ENCODE peak calls at places on chromosomes 2 and 18, in five cellular contexts. One of them, this sample, is unnamed.

GRCh38 chr2:228658998-228659397 is 477.5 kb upstream of the SPHKAP start:
- DNase-seq in A549: no peak
- DNase-seq in K562: no peak
- DNase-seq in HepG2: no peak
- DNase-seq in H1: no peak
- DNase-seq in this sample: peak

GRCh38 chr2:152409691-152410597 is 75.0 kb downstream of the FMNL2 start:
- DNase-seq in A549: no peak
- DNase-seq in H1: no peak
- DNase-seq in HepG2: peak
- DNase-seq in K562: no peak
- DNase-seq in this sample: peak

GRCh38 chr2:67268806-67269205 is 128.3 kb upstream of the ETAA1 start:
- DNase-seq in K562: peak
- DNase-seq in H1: no peak
- DNase-seq in A549: peak
- DNase-seq in HepG2: no peak
- DNase-seq in this sample: peak

GRCh38 chr18:25058520-25058919 is 293.4 kb downstream of the ZNF521 start:
- DNase-seq in HepG2: no peak
- DNase-seq in A549: no peak
- DNase-seq in K562: peak
- DNase-seq in H1: no peak
- DNase-seq in this sample: no peak

GRCh38 chr2:150303281-150303680 is 184.2 kb downstream of the RND3 start:
- DNase-seq in K562: no peak
- DNase-seq in HepG2: no peak
- DNase-seq in A549: peak
- DNase-seq in H1: no peak
- DNase-seq in this sample: no peak

GRCh38 chr2:27587025-27587424 is 4.2 kb downstream of the ZNF512 start:
- DNase-seq in HepG2: no peak
- DNase-seq in H1: no peak
- DNase-seq in A549: no peak
- DNase-seq in K562: no peak
- DNase-seq in this sample: no peak

GRCh38 chr2:109396338-109397180 is 217.2 kb downstream of the SEPTIN10 start:
- DNase-seq in A549: no peak
- DNase-seq in H1: no peak
- DNase-seq in HepG2: no peak
- DNase-seq in K562: no peak
- DNase-seq in this sample: no peak

GRCh38 chr2:36530983-36531354 is 67.0 kb downstream of the FEZ2 start:
- DNase-seq in K562: no peak
- DNase-seq in A549: no peak
- DNase-seq in H1: no peak
- DNase-seq in HepG2: no peak
- DNase-seq in this sample: peak

GRCh38 chr2:190722061-190722759 is 73.3 kb downstream of the NAB1 start:
- DNase-seq in H1: no peak
- DNase-seq in A549: no peak
- DNase-seq in HepG2: no peak
- DNase-seq in K562: no peak
- DNase-seq in this sample: no peak

GRCh38 chr18:58257461-58257860 is 213.4 kb downstream of the NEDD4L start:
- DNase-seq in H1: no peak
- DNase-seq in A549: no peak
- DNase-seq in HepG2: no peak
- DNase-seq in K562: peak
- DNase-seq in this sample: peak

GRCh38 chr2:236819275-236820002 is 249.8 kb downstream of the ACKR3 start:
- DNase-seq in H1: no peak
- DNase-seq in HepG2: no peak
- DNase-seq in A549: no peak
- DNase-seq in K562: no peak
- DNase-seq in this sample: no peak

GRCh38 chr2:182186132-182186735 is 200.6 kb downstream of the PPP1R1C start:
- DNase-seq in K562: peak
- DNase-seq in A549: peak
- DNase-seq in H1: no peak
- DNase-seq in HepG2: peak
- DNase-seq in this sample: peak

GRCh38 chr2:238570391-238570790 is 143.7 kb downstream of the ASB1 start:
- DNase-seq in HepG2: no peak
- DNase-seq in H1: no peak
- DNase-seq in A549: no peak
- DNase-seq in K562: no peak
- DNase-seq in this sample: no peak

GRCh38 chr2:163664610-163665009 is 71.2 kb downstream of the FIGN start:
- DNase-seq in A549: peak
- DNase-seq in HepG2: peak
- DNase-seq in H1: no peak
- DNase-seq in K562: no peak
- DNase-seq in this sample: peak

GRCh38 chr2:15939556-15939853 is 845 bp upstream of the MYCN start:
- DNase-seq in A549: no peak
- DNase-seq in K562: peak
- DNase-seq in HepG2: no peak
- DNase-seq in H1: no peak
- DNase-seq in this sample: no peak

GRCh38 chr2:179543361-179543901 is 278.8 kb upstream of the SESTD1 start:
- DNase-seq in A549: no peak
- DNase-seq in HepG2: peak
- DNase-seq in H1: no peak
- DNase-seq in K562: no peak
- DNase-seq in this sample: peak

GRCh38 chr2:200585730-200586643 is at the start of gene AOX1:
- DNase-seq in H1: peak
- DNase-seq in A549: no peak
- DNase-seq in HepG2: peak
- DNase-seq in K562: no peak
- DNase-seq in this sample: peak

GRCh38 chr2:85648619-85649018 is 19.4 kb downstream of the SFTPB start:
- DNase-seq in HepG2: no peak
- DNase-seq in H1: no peak
- DNase-seq in A549: peak
- DNase-seq in K562: peak
- DNase-seq in this sample: peak

GRCh38 chr2:223779877-223780276 is 57.5 kb downstream of the AP1S3 start:
- DNase-seq in HepG2: peak
- DNase-seq in K562: peak
- DNase-seq in A549: peak
- DNase-seq in H1: peak
- DNase-seq in this sample: peak

GRCh38 chr2:27212626-27213471 is 781 bp upstream of the SLC5A6 start:
- DNase-seq in H1: no peak
- DNase-seq in HepG2: peak
- DNase-seq in K562: peak
- DNase-seq in A549: peak
- DNase-seq in this sample: peak

GRCh38 chr18:48949051-48949605 is 1.6 kb downstream of the SMAD7 start:
- DNase-seq in HepG2: no peak
- DNase-seq in A549: no peak
- DNase-seq in H1: no peak
- DNase-seq in K562: no peak
- DNase-seq in this sample: no peak

GRCh38 chr2:158486970-158487325 is 30.2 kb downstream of the PKP4 start:
- DNase-seq in K562: peak
- DNase-seq in HepG2: no peak
- DNase-seq in A549: no peak
- DNase-seq in H1: no peak
- DNase-seq in this sample: peak

GRCh38 chr2:237026981-237027711 is 58.5 kb upstream of the COPS8 start:
- DNase-seq in A549: peak
- DNase-seq in HepG2: peak
- DNase-seq in H1: peak
- DNase-seq in K562: peak
- DNase-seq in this sample: peak

GRCh38 chr2:31577143-31577542 is 3.6 kb downstream of the SRD5A2 start:
- DNase-seq in A549: no peak
- DNase-seq in K562: no peak
- DNase-seq in HepG2: no peak
- DNase-seq in H1: no peak
- DNase-seq in this sample: no peak

GRCh38 chr2:239194731-239195317 is 206.0 kb downstream of the HDAC4 start:
- DNase-seq in A549: no peak
- DNase-seq in H1: no peak
- DNase-seq in K562: no peak
- DNase-seq in HepG2: no peak
- DNase-seq in this sample: no peak

GRCh38 chr2:159612255-159612901 is 4.0 kb downstream of the BAZ2B start:
- DNase-seq in HepG2: no peak
- DNase-seq in H1: no peak
- DNase-seq in A549: peak
- DNase-seq in K562: peak
- DNase-seq in this sample: peak

GRCh38 chr2:69618362-69618761 is 25.2 kb downstream of the AAK1 start:
- DNase-seq in A549: no peak
- DNase-seq in H1: no peak
- DNase-seq in K562: no peak
- DNase-seq in HepG2: no peak
- DNase-seq in this sample: no peak

GRCh38 chr2:201886504-201886903 is 80.2 kb downstream of the CDK15 start:
- DNase-seq in A549: peak
- DNase-seq in HepG2: no peak
- DNase-seq in K562: no peak
- DNase-seq in H1: no peak
- DNase-seq in this sample: peak

GRCh38 chr2:171706152-171706803 is 19.0 kb downstream of the DYNC1I2 start:
- DNase-seq in K562: peak
- DNase-seq in A549: peak
- DNase-seq in H1: no peak
- DNase-seq in HepG2: peak
- DNase-seq in this sample: peak

GRCh38 chr2:233399306-233400225 is 45.3 kb downstream of the DGKD start:
- DNase-seq in A549: no peak
- DNase-seq in HepG2: no peak
- DNase-seq in K562: no peak
- DNase-seq in H1: no peak
- DNase-seq in this sample: no peak
- TF ChIP-seq MAFK in A549: no peak
- TF ChIP-seq MAFK in HepG2: no peak
- TF ChIP-seq MAFK in K562: no peak
- TF ChIP-seq MAFK in H1: no peak
- TF ChIP-seq MAFK in this sample: no peak

GRCh38 chr18:76963951-76964350 is 141.6 kb downstream of the ZNF236 start:
- DNase-seq in K562: no peak
- DNase-seq in HepG2: no peak
- DNase-seq in A549: no peak
- DNase-seq in H1: no peak
- DNase-seq in this sample: no peak
- TF ChIP-seq MAFK in K562: no peak
- TF ChIP-seq MAFK in HepG2: no peak
- TF ChIP-seq MAFK in A549: no peak
- TF ChIP-seq MAFK in H1: no peak
- TF ChIP-seq MAFK in this sample: no peak

GRCh38 chr18:26549103-26549485 is 741 bp upstream of the KCTD1 start:
- DNase-seq in A549: peak
- DNase-seq in K562: no peak
- DNase-seq in HepG2: no peak
- DNase-seq in H1: no peak
- DNase-seq in this sample: peak

GRCh38 chr18:26547302-26548143 is 830 bp downstream of the KCTD1 start:
- DNase-seq in HepG2: no peak
- DNase-seq in H1: no peak
- DNase-seq in A549: peak
- DNase-seq in K562: no peak
- DNase-seq in this sample: peak

GRCh38 chr18:26551217-26551708 is 2.9 kb upstream of the KCTD1 start:
- DNase-seq in H1: no peak
- DNase-seq in K562: no peak
- DNase-seq in HepG2: no peak
- DNase-seq in A549: no peak
- DNase-seq in this sample: no peak

GRCh38 chr18:26548144-26549102 is at the start of gene KCTD1:
- DNase-seq in HepG2: peak
- DNase-seq in H1: no peak
- DNase-seq in K562: no peak
- DNase-seq in A549: peak
- DNase-seq in this sample: peak

DNA sequence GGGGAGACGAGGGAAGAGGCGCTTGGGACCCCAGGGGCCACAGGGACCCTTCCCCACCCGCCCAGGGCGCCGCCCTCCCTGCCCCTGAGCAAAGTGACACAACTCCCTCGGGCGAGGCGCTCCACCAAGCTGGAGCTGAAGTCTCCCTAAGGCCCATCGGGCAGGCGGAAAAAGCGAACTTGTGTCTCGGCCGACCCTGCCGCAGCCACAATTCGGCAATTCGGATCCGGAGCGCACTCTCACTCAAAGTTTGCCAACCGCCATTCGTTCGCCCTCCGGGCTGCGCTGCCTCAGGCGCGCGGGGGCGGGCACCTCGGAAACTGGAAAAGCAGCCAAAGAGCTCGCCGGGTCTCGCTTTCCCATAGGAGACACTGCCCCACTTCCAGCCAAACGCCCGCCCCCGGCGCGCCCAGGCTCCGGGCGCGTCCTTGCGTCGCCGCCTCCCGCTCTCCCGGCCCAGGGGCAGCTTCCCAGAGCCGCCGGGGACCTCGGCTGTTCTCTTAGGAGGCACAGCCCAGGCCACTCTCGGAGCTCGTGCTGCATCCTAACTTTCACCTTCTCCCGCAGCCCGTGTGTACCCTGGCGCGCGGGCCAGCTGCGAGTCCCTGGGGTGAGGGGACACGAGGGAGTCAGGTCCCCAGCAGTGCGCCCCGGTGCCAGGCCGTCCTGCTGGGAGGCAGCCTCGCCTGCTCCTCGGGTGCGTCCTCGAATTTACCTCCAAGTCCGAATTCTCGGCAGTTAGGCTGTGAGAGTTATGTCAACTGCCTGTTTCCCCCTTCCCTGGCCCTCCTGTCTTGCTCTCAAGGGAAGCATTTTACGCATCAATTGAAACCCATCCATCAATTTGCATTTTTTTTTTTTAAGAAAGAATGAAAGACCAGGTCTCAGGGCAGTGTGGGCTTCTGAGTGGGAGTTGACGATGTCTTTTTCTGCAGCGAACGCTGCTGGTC is 1.4 kb upstream of the KCTD1 start:
- DNase-seq in H1: no peak
- DNase-seq in A549: peak
- DNase-seq in HepG2: peak
- DNase-seq in K562: no peak
- DNase-seq in this sample: peak
- TF ChIP-seq MAFK in H1: no peak
- TF ChIP-seq MAFK in A549: no peak
- TF ChIP-seq MAFK in HepG2: no peak
- TF ChIP-seq MAFK in K562: no peak
- TF ChIP-seq MAFK in this sample: no peak

GRCh38 chr2:198452327-198452726 is 647.9 kb downstream of the PLCL1 start:
- DNase-seq in A549: no peak
- DNase-seq in K562: no peak
- DNase-seq in HepG2: no peak
- DNase-seq in H1: no peak
- DNase-seq in this sample: no peak

GRCh38 chr2:198453866-198454265 is 649.5 kb downstream of the PLCL1 start:
- DNase-seq in H1: no peak
- DNase-seq in A549: no peak
- DNase-seq in HepG2: no peak
- DNase-seq in K562: no peak
- DNase-seq in this sample: no peak

GRCh38 chr2:198444800-198445287 is 640.5 kb downstream of the PLCL1 start:
- DNase-seq in H1: no peak
- DNase-seq in K562: no peak
- DNase-seq in HepG2: no peak
- DNase-seq in A549: no peak
- DNase-seq in this sample: no peak

GRCh38 chr2:198448803-198449202 is 644.4 kb downstream of the PLCL1 start:
- DNase-seq in A549: no peak
- DNase-seq in H1: no peak
- DNase-seq in K562: no peak
- DNase-seq in HepG2: no peak
- DNase-seq in this sample: no peak
- TF ChIP-seq MAFK in A549: no peak
- TF ChIP-seq MAFK in H1: no peak
- TF ChIP-seq MAFK in K562: no peak
- TF ChIP-seq MAFK in HepG2: no peak
- TF ChIP-seq MAFK in this sample: no peak